ENCODE peak calls at places on chromosomes 3 and 15, in seven cellular contexts. L, U, O, T, R, I and J are unnamed samples.

GRCh38 chr15:96219681-96220080 is 110.8 kb upstream of the NR2F2 start:
- DNase-seq in L (no peak), U (no peak), O (no peak), T (no peak), R (no peak), I (no peak), J (no peak)

GRCh38 chr3:46852839-46853355 is 10.3 kb downstream of the MYL3 start:
- DNase-seq in L (no peak), U (no peak), O (no peak), T (no peak), R (no peak), I (no peak), J (peak; percentile 57)

GRCh38 chr3:4401441-4401840 is 65.6 kb downstream of the SUMF1 start:
- DNase-seq in L (no peak), U (no peak), O (no peak), T (no peak), R (no peak), I (no peak), J (no peak)

GRCh38 chr15:72961326-72961725 is 90.9 kb upstream of the NEO1 start:
- DNase-seq in L (no peak), U (no peak), O (no peak), T (no peak), R (peak; percentile 39), I (no peak), J (no peak)

GRCh38 chr3:136444581-136444980 is 194.4 kb downstream of the PCCB start:
- DNase-seq in L (no peak), U (no peak), O (peak; percentile 17), T (no peak), R (no peak), I (no peak), J (no peak)

GRCh38 chr3:179958143-179958542 is 78.6 kb downstream of the PEX5L start:
- DNase-seq in L (no peak), U (no peak), O (no peak), T (no peak), R (no peak), I (no peak), J (no peak)

GRCh38 chr3:170486398-170486797 is 67.7 kb downstream of the CLDN11 start:
- DNase-seq in L (no peak), U (no peak), O (no peak), T (no peak), R (no peak), I (no peak), J (no peak)

GRCh38 chr15:82317091-82317489 is 32.2 kb downstream of the GOLGA6L10 start:
- DNase-seq in L (no peak), U (no peak), O (no peak), T (peak; percentile 3), R (no peak), I (no peak), J (no peak)

DNA sequence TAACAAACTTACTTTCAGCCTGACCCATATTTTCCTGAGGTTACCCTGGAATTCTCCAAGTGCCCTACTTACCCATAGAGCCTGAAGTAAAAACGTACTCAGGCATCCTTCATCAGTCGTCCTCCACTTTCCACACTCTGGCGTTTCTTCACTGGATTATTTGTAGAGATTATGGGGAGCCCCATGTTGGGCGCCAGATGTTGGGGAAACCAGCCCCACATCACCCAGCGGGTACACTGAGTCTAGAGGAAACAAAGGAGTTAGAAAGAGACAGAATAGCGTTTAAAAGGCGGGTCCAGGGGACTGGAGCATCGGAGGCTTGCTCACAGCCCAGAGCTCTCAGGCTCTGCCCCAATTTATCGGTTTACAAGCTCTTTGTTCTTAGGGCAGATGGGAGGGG is 9.7 kb upstream of the SLC28A2 start:
- DNase-seq in L (no peak), U (no peak), O (no peak), T (no peak), R (no peak), I (no peak), J (no peak)
- H3K9me3 ChIP-seq in L (peaks cover 51% of the 10 kb centered on the region), U (peaks cover 31% of the 10 kb centered on the region), O (peaks cover 26% of the 10 kb centered on the region), T (peaks cover 12% of the 10 kb centered on the region), R (peaks cover 52% of the 10 kb centered on the region), I (peaks cover 23% of the 10 kb centered on the region), J (peaks cover 13% of the 10 kb centered on the region)

DNA sequence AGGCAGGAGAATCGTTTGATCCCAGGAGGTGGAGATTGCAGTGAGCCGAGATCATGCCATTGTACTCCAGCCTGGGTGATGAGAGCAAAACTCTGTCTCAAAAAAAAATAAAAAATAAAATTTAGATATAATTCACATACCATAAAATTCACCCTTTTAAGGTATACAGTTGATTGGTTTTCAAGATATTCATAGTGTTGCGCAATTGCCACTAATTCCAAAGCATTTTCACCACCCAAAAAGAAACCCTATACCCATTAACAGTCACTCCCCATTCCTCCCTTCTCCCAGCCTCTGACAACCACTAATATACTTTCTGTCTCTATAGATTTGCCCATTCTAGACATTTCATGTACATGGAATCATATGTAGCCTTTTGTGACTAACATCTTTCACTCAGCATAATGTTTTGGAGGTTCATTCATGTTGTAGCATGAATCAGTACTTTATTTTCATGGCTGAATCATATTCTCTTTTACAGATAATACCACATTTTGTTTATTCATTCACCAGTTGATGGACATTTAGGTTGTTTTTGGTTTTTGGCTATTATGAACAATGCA is 116.7 kb downstream of the RASA2 start:
- DNase-seq in L (no peak), U (no peak), O (peak; percentile 18), T (no peak), R (no peak), I (no peak), J (no peak)
- H3K4me1 ChIP-seq in L (no peaks in the 10 kb centered on the region), U (no peaks in the 10 kb centered on the region), O (peaks cover 2% of the 10 kb centered on the region), T (no peaks in the 10 kb centered on the region), R (no peaks in the 10 kb centered on the region), I (no peaks in the 10 kb centered on the region), J (no peaks in the 10 kb centered on the region)

GRCh38 chr15:98835889-98836288 is 171.7 kb downstream of the PGPEP1L start:
- DNase-seq in L (no peak), U (no peak), O (no peak), T (no peak), R (no peak), I (no peak), J (no peak)
- H3K9me3 ChIP-seq in L (peaks cover 24% of the 10 kb centered on the region), U (peaks cover 35% of the 10 kb centered on the region), O (peaks cover 15% of the 10 kb centered on the region), T (peaks cover 3% of the 10 kb centered on the region), R (peaks cover 4% of the 10 kb centered on the region), I (no peaks in the 10 kb centered on the region), J (no peaks in the 10 kb centered on the region)

GRCh38 chr15:52383100-52383588 is 87.5 kb upstream of the MYO5C start:
- DNase-seq in L (no peak), U (no peak), O (peak; percentile 45), T (no peak), R (no peak), I (no peak), J (no peak)
- H3K4me1 ChIP-seq in L (peaks cover 7% of the 10 kb centered on the region), U (no peaks in the 10 kb centered on the region), O (peaks cover 3% of the 10 kb centered on the region), T (no peaks in the 10 kb centered on the region), R (no peaks in the 10 kb centered on the region), I (no peaks in the 10 kb centered on the region), J (no peaks in the 10 kb centered on the region)

GRCh38 chr15:26661727-26662126 is 111.1 kb downstream of the GABRB3 start:
- DNase-seq in L (no peak), U (no peak), O (no peak), T (no peak), R (no peak), I (no peak), J (no peak)

GRCh38 chr15:26667222-26667988 is 105.5 kb downstream of the GABRB3 start:
- DNase-seq in L (no peak), U (no peak), O (no peak), T (no peak), R (no peak), I (no peak), J (peak; percentile 72)

GRCh38 chr15:26661107-26661506 is 111.8 kb downstream of the GABRB3 start:
- DNase-seq in L (no peak), U (no peak), O (no peak), T (no peak), R (no peak), I (no peak), J (no peak)

GRCh38 chr15:26665950-26666921 is 106.6 kb downstream of the GABRB3 start:
- DNase-seq in L (no peak), U (no peak), O (no peak), T (no peak), R (no peak), I (no peak), J (no peak)

DNA sequence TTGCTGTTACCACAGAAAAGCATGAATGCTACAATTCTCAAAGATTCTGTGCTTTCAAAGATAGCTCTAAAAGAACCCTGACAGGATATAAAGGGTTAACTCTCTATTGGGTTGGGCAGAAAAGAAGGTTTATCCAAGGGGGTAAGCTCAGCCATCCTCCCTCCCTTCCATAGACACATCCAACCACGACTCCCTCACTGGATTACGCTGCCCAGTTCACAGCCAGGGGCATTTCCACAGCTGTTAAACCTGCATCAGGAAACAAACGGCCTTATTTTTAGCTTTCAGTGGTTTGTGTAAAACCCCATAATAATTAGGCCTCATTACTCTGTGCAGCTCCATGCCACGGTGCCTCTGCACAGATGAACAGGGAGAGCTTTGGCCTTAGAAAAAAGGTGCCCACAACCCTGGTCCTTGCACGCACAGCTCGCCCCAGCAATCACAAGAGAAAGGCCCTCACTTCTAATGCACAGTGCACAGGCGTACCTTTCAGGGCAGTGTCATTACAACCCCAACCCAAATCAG is 110.6 kb downstream of the GABRB3 start:
- DNase-seq in L (no peak), U (no peak), O (no peak), T (no peak), R (no peak), I (no peak), J (no peak)
- H3K9me3 ChIP-seq in L (no peaks in the 10 kb centered on the region), U (no peaks in the 10 kb centered on the region), O (peaks cover 30% of the 10 kb centered on the region), T (no peaks in the 10 kb centered on the region), R (no peaks in the 10 kb centered on the region), I (peaks cover 48% of the 10 kb centered on the region), J (no peaks in the 10 kb centered on the region)